ENCODE peak calls at places on chromosomes 4 and X, in eight cellular contexts. One of them, this sample, is unnamed.

GRCh38 chr4:85701881-85702321 is 227.0 kb downstream of the ARHGAP24 start:
- DNase-seq in substantia nigra: no peak
- DNase-seq in germinal center: peak
- DNase-seq in ascending aorta: no peak
- DNase-seq in NCI-H2171 treated with DMSO at 0.1 percent for 48 hours: no peak
- DNase-seq in cardiac muscle cell: peak
- DNase-seq in NCI-H1105: no peak
- DNase-seq in NCI-H1417: no peak
- DNase-seq in this sample: no peak

GRCh38 chr4:83010111-83010521 is 507 bp downstream of the LIN54 start:
- DNase-seq in substantia nigra: no peak
- DNase-seq in germinal center: peak
- DNase-seq in ascending aorta: no peak
- DNase-seq in NCI-H2171 treated with DMSO at 0.1 percent for 48 hours: no peak
- DNase-seq in cardiac muscle cell: peak
- DNase-seq in NCI-H1105: no peak
- DNase-seq in NCI-H1417: no peak
- DNase-seq in this sample: no peak

GRCh38 chrX:13131511-13132137 is 87.2 kb upstream of the FAM9C start:
- DNase-seq in substantia nigra: no peak
- DNase-seq in germinal center: no peak
- DNase-seq in ascending aorta: no peak
- DNase-seq in NCI-H2171 treated with DMSO at 0.1 percent for 48 hours: no peak
- DNase-seq in cardiac muscle cell: peak
- DNase-seq in NCI-H1105: no peak
- DNase-seq in NCI-H1417: no peak
- DNase-seq in this sample: no peak

GRCh38 chr4:134906404-134907023 is 704.9 kb upstream of the PABPC4L start:
- DNase-seq in substantia nigra: no peak
- DNase-seq in germinal center: no peak
- DNase-seq in ascending aorta: no peak
- DNase-seq in NCI-H2171 treated with DMSO at 0.1 percent for 48 hours: peak
- DNase-seq in cardiac muscle cell: peak
- DNase-seq in NCI-H1105: no peak
- DNase-seq in NCI-H1417: no peak
- DNase-seq in this sample: peak

GRCh38 chr4:21454831-21455230 is 493.7 kb downstream of the KCNIP4 start:
- DNase-seq in substantia nigra: no peak
- DNase-seq in germinal center: no peak
- DNase-seq in ascending aorta: no peak
- DNase-seq in NCI-H2171 treated with DMSO at 0.1 percent for 48 hours: no peak
- DNase-seq in cardiac muscle cell: no peak
- DNase-seq in NCI-H1105: no peak
- DNase-seq in NCI-H1417: no peak
- DNase-seq in this sample: no peak

GRCh38 chr4:6668391-6668790 is 25.3 kb upstream of the S100P start:
- DNase-seq in substantia nigra: no peak
- DNase-seq in germinal center: no peak
- DNase-seq in ascending aorta: no peak
- DNase-seq in NCI-H2171 treated with DMSO at 0.1 percent for 48 hours: no peak
- DNase-seq in cardiac muscle cell: peak
- DNase-seq in NCI-H1105: no peak
- DNase-seq in NCI-H1417: no peak
- DNase-seq in this sample: no peak

GRCh38 chr4:140213736-140214135 is 59.8 kb upstream of the MAML3 start:
- DNase-seq in substantia nigra: no peak
- DNase-seq in germinal center: no peak
- DNase-seq in ascending aorta: no peak
- DNase-seq in NCI-H2171 treated with DMSO at 0.1 percent for 48 hours: no peak
- DNase-seq in cardiac muscle cell: no peak
- DNase-seq in NCI-H1105: no peak
- DNase-seq in NCI-H1417: no peak
- DNase-seq in this sample: no peak

GRCh38 chr4:158159054-158159717 is 13.6 kb downstream of the GASK1B start:
- DNase-seq in substantia nigra: no peak
- DNase-seq in germinal center: no peak
- DNase-seq in ascending aorta: no peak
- DNase-seq in NCI-H2171 treated with DMSO at 0.1 percent for 48 hours: no peak
- DNase-seq in cardiac muscle cell: peak
- DNase-seq in NCI-H1105: no peak
- DNase-seq in NCI-H1417: no peak
- DNase-seq in this sample: no peak

GRCh38 chr4:97589481-97590196 is 553.6 kb downstream of the STPG2 start:
- DNase-seq in substantia nigra: no peak
- DNase-seq in germinal center: no peak
- DNase-seq in ascending aorta: no peak
- DNase-seq in NCI-H2171 treated with DMSO at 0.1 percent for 48 hours: no peak
- DNase-seq in cardiac muscle cell: no peak
- DNase-seq in NCI-H1105: no peak
- DNase-seq in NCI-H1417: no peak
- DNase-seq in this sample: no peak

GRCh38 chrX:56932106-56932505 is 63.2 kb downstream of the SPIN3 start:
- DNase-seq in substantia nigra: no peak
- DNase-seq in germinal center: no peak
- DNase-seq in ascending aorta: no peak
- DNase-seq in NCI-H2171 treated with DMSO at 0.1 percent for 48 hours: no peak
- DNase-seq in cardiac muscle cell: no peak
- DNase-seq in NCI-H1105: no peak
- DNase-seq in NCI-H1417: no peak
- DNase-seq in this sample: no peak

GRCh38 chr4:84878541-84878940 is 87.9 kb downstream of the WDFY3 start:
- DNase-seq in substantia nigra: no peak
- DNase-seq in germinal center: no peak
- DNase-seq in ascending aorta: no peak
- DNase-seq in NCI-H2171 treated with DMSO at 0.1 percent for 48 hours: no peak
- DNase-seq in cardiac muscle cell: no peak
- DNase-seq in NCI-H1105: no peak
- DNase-seq in NCI-H1417: no peak
- DNase-seq in this sample: no peak

GRCh38 chrX:78437621-78438020 is 110.2 kb upstream of the CYSLTR1 start:
- DNase-seq in substantia nigra: no peak
- DNase-seq in germinal center: no peak
- DNase-seq in ascending aorta: no peak
- DNase-seq in NCI-H2171 treated with DMSO at 0.1 percent for 48 hours: no peak
- DNase-seq in cardiac muscle cell: no peak
- DNase-seq in NCI-H1105: no peak
- DNase-seq in NCI-H1417: no peak
- DNase-seq in this sample: no peak

GRCh38 chrX:47226531-47227333 is 6.1 kb upstream of the USP11 start:
- DNase-seq in substantia nigra: no peak
- DNase-seq in germinal center: no peak
- DNase-seq in ascending aorta: no peak
- DNase-seq in NCI-H2171 treated with DMSO at 0.1 percent for 48 hours: no peak
- DNase-seq in cardiac muscle cell: no peak
- DNase-seq in NCI-H1105: no peak
- DNase-seq in NCI-H1417: no peak
- DNase-seq in this sample: no peak

GRCh38 chr4:175767130-175767529 is 44.9 kb downstream of the GPM6A start:
- DNase-seq in substantia nigra: no peak
- DNase-seq in germinal center: no peak
- DNase-seq in ascending aorta: no peak
- DNase-seq in NCI-H2171 treated with DMSO at 0.1 percent for 48 hours: no peak
- DNase-seq in cardiac muscle cell: no peak
- DNase-seq in NCI-H1105: no peak
- DNase-seq in NCI-H1417: no peak
- DNase-seq in this sample: no peak

GRCh38 chr4:112031712-112032328 is 113.4 kb upstream of the FAM241A start:
- DNase-seq in substantia nigra: no peak
- DNase-seq in germinal center: peak
- DNase-seq in ascending aorta: no peak
- DNase-seq in NCI-H2171 treated with DMSO at 0.1 percent for 48 hours: peak
- DNase-seq in cardiac muscle cell: peak
- DNase-seq in NCI-H1105: peak
- DNase-seq in NCI-H1417: peak
- DNase-seq in this sample: peak

GRCh38 chr4:78864405-78865024 is 74.7 kb downstream of the PAQR3 start:
- DNase-seq in substantia nigra: no peak
- DNase-seq in germinal center: peak
- DNase-seq in ascending aorta: no peak
- DNase-seq in NCI-H2171 treated with DMSO at 0.1 percent for 48 hours: peak
- DNase-seq in cardiac muscle cell: peak
- DNase-seq in NCI-H1105: peak
- DNase-seq in NCI-H1417: peak
- DNase-seq in this sample: peak

GRCh38 chrX:44152867-44153266 is 179.7 kb upstream of the NDP start:
- DNase-seq in substantia nigra: no peak
- DNase-seq in germinal center: no peak
- DNase-seq in ascending aorta: no peak
- DNase-seq in NCI-H2171 treated with DMSO at 0.1 percent for 48 hours: no peak
- DNase-seq in cardiac muscle cell: peak
- DNase-seq in NCI-H1105: no peak
- DNase-seq in NCI-H1417: no peak
- DNase-seq in this sample: no peak

GRCh38 chr4:122602277-122603142 is 18.4 kb downstream of the IL21 start:
- DNase-seq in substantia nigra: no peak
- DNase-seq in germinal center: no peak
- DNase-seq in ascending aorta: no peak
- DNase-seq in NCI-H2171 treated with DMSO at 0.1 percent for 48 hours: no peak
- DNase-seq in cardiac muscle cell: peak
- DNase-seq in NCI-H1105: no peak
- DNase-seq in NCI-H1417: no peak
- DNase-seq in this sample: no peak

GRCh38 chrX:120309873-120310730 is 1.2 kb downstream of the TMEM255A start:
- DNase-seq in substantia nigra: no peak
- DNase-seq in germinal center: no peak
- DNase-seq in ascending aorta: no peak
- DNase-seq in NCI-H2171 treated with DMSO at 0.1 percent for 48 hours: no peak
- DNase-seq in cardiac muscle cell: no peak
- DNase-seq in NCI-H1105: no peak
- DNase-seq in NCI-H1417: no peak
- DNase-seq in this sample: no peak